ENCODE peak calls at places on chromosomes 13 and 19, in four cellular contexts. O is A549, U is IMR-90, Y is HepG2. W is an unnamed sample.

GRCh38 chr13:27621116-27621365 is 651 bp upstream of the POLR1D start:
- DNase-seq in O (no peak), U (no peak), Y (no peak), W (no peak)

GRCh38 chr19:13090511-13091231 is 12.0 kb downstream of the LYL1 start:
- DNase-seq in O (no peak), U (no peak), Y (no peak), W (no peak)

GRCh38 chr19:41753936-41754529 is 1.3 kb upstream of the CEACAM6 start:
- DNase-seq in O (peak), U (peak), Y (peak), W (peak)

GRCh38 chr19:11018179-11018578 is 57.3 kb downstream of the SMARCA4 start:
- DNase-seq in O (no peak), U (no peak), Y (no peak), W (no peak)

GRCh38 chr19:41535029-41535622 is 40.8 kb upstream of the CEACAM21 start:
- DNase-seq in O (no peak), U (no peak), Y (no peak), W (no peak)

GRCh38 chr13:47539317-47539716 is 461.8 kb downstream of the SUCLA2 start:
- DNase-seq in O (no peak), U (no peak), Y (no peak), W (no peak)

GRCh38 chr13:25630327-25630726 is 258.6 kb downstream of the ATP8A2 start:
- DNase-seq in O (no peak), U (no peak), Y (no peak), W (no peak)

GRCh38 chr19:6011206-6011605 is 33.3 kb upstream of the RANBP3 start:
- DNase-seq in O (no peak), U (no peak), Y (no peak), W (no peak)

GRCh38 chr19:18896421-18896841 is 473 bp upstream of the CERS1 start:
- DNase-seq in O (peak), U (no peak), Y (no peak), W (no peak)

GRCh38 chr13:35712907-35713685 is 236.6 kb upstream of the MAB21L1 start:
- DNase-seq in O (no peak), U (peak), Y (no peak), W (no peak)

GRCh38 chr13:110353339-110353977 is 46.4 kb downstream of the COL4A2 start:
- DNase-seq in O (no peak), U (no peak), Y (no peak), W (no peak)

GRCh38 chr13:98252931-98253470 is 75.9 kb upstream of the RNF113B start:
- DNase-seq in O (no peak), U (peak), Y (peak), W (no peak)

GRCh38 chr13:111066544-111066943 is 48.6 kb upstream of the ARHGEF7 start:
- DNase-seq in O (no peak), U (no peak), Y (no peak), W (no peak)

DNA sequence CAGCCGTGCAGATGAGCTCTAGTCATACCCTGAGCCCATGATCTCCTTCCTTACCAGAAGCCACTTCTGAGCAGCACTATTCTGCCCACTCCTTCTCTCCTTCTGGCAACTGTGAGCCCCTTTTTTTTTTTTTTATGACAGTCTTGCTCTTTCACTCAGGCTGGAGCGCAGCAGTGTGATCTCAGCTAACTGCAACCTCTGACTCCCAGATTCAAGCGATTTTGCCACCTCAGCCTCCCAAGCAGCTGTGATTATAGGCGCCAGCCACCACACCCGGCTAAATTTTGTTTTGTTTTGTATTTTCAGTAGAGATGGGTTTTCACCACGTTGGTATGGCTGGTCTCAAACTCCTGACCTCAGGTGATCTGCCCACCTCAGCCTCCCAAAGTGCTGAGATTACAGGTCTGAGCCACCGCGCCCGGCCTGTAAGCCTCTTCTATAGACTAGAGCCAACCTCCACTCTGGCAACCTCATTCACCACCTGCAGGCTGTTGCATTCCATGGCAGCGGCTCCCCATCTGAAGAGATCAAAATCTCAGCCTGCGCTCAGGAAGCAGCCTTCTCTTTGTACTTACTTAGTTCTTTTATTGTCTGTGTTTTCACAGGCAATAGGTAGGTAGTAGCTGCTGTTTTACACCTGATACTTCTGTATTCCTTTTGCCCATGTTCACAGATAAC is 34.8 kb upstream of the NDFIP2 start:
- DNase-seq in O (no peak), U (no peak), Y (no peak), W (no peak)
- TF ChIP-seq MAZ in O (no peak), U (no peak), Y (no peak), W (no peak)

DNA sequence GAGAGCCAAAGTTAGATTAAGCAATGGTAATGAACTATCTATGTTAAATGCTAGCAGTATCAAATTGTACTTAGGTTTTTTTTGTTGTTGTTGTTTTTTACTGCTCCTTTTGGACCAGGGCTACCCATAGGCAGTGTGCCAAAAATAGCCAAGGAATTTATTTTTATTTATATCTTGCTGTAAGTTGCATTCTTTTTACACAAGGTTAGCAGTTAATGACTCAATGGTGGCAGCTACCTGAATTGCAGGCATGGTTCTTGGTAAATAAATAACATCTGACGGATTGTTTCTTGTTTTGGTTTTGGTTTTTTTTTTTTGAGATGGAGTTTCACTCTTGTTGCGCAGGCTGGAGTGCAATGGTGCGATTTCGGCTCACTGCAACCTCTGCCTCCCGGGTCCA is 194.8 kb upstream of the TSC22D1 start:
- DNase-seq in O (no peak), U (no peak), Y (no peak), W (no peak)
- TF ChIP-seq MAZ in O (no peak), U (no peak), Y (no peak), W (no peak)

GRCh38 chr13:106961219-106961618 is 393.3 kb upstream of the ARGLU1 start:
- DNase-seq in O (no peak), U (no peak), Y (no peak), W (no peak)

GRCh38 chr13:106958690-106959089 is 390.8 kb upstream of the ARGLU1 start:
- DNase-seq in O (no peak), U (no peak), Y (peak), W (no peak)

GRCh38 chr13:106967391-106967790 is 399.5 kb upstream of the ARGLU1 start:
- DNase-seq in O (no peak), U (no peak), Y (no peak), W (no peak)

GRCh38 chr13:106963151-106963550 is 395.2 kb upstream of the ARGLU1 start:
- DNase-seq in O (no peak), U (no peak), Y (no peak), W (no peak)
- TF ChIP-seq MAZ in O (no peak), U (no peak), Y (no peak), W (no peak)

GRCh38 chr19:46635920-46636761 is at the start of gene GNG8:
- DNase-seq in O (no peak), U (no peak), Y (no peak), W (peak)

GRCh38 chr19:46631481-46631880 is 4.5 kb downstream of the GNG8 start:
- DNase-seq in O (no peak), U (peak), Y (no peak), W (no peak)

GRCh38 chr19:46634656-46635218 is 1.3 kb downstream of the GNG8 start:
- DNase-seq in O (no peak), U (no peak), Y (no peak), W (no peak)

GRCh38 chr19:46633130-46633529 is 2.9 kb downstream of the GNG8 start:
- DNase-seq in O (no peak), U (no peak), Y (no peak), W (peak)

DNA sequence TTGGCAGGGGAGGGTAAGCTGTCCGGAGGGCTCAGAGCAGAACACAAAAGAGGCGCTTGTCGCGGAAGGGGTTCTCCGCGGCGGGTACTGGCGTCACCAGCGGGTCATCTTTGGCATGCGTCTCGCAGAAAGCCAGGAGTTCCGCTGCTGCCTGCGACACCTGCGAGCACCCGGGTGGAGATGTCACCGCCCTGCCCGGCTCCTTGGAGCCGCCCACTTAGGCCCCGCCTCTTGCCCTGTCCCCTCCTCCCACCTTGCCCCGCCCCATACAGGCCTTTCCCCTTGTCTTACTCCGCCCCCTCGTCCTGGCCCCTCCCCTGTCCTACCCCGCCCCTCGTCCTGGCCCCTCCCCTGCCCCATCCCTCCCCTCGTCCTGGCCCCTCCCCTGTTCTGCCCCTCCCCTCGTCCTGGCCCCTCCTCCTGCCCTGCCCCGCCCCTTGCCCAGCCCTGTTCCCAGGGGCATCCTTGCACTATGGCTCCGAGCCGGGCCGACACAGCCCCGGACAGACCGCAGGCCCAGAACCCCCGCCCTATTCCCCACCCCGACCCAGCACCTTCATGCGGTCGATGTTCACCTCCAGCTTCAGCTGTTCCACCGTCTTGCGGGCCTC is 1.9 kb downstream of the GNG8 start:
- DNase-seq in O (peak), U (peak), Y (no peak), W (peak)
- TF ChIP-seq MAZ in O (peak), U (no peak), Y (no peak), W (peak)

GRCh38 chr19:4034048-4035017 is 26.8 kb downstream of the PIAS4 start:
- DNase-seq in O (no peak), U (no peak), Y (no peak), W (no peak)
- TF ChIP-seq MAZ in O (no peak), U (no peak), Y (no peak), W (no peak)

GRCh38 chr19:44856438-44857083 is 10.5 kb downstream of the NECTIN2 start:
- DNase-seq in O (no peak), U (no peak), Y (peak), W (peak)
- TF ChIP-seq MAZ in O (no peak), U (no peak), Y (no peak), W (no peak)